ENCODE peak calls at places on chromosomes 7 and 10, in six cellular contexts. One of them, this sample, is unnamed.

GRCh38 chr10:71342850-71343773 is 24.1 kb downstream of the SLC29A3 start:
- DNase-seq in AG04450: no peak
- DNase-seq in hepatocyte: peak; percentile 66
- DNase-seq in OCI-LY7: no peak
- DNase-seq in lower lobe of right lung: no peak
- DNase-seq in HL-60: peak; percentile 84
- DNase-seq in this sample: no peak

GRCh38 chr7:27936244-27937102 is 196.5 kb downstream of the TAX1BP1 start:
- DNase-seq in AG04450: no peak
- DNase-seq in hepatocyte: no peak
- DNase-seq in OCI-LY7: no peak
- DNase-seq in lower lobe of right lung: no peak
- DNase-seq in HL-60: no peak
- DNase-seq in this sample: no peak

GRCh38 chr7:124688991-124689390 is 76.6 kb downstream of the GPR37 start:
- DNase-seq in AG04450: peak; percentile 68
- DNase-seq in hepatocyte: no peak
- DNase-seq in OCI-LY7: no peak
- DNase-seq in lower lobe of right lung: no peak
- DNase-seq in HL-60: no peak
- DNase-seq in this sample: no peak

GRCh38 chr10:90181251-90181691 is 479.9 kb downstream of the KIF20B start:
- DNase-seq in AG04450: no peak
- DNase-seq in hepatocyte: no peak
- DNase-seq in OCI-LY7: no peak
- DNase-seq in lower lobe of right lung: no peak
- DNase-seq in HL-60: no peak
- DNase-seq in this sample: no peak

GRCh38 chr10:3776796-3777571 is 8.0 kb downstream of the KLF6 start:
- DNase-seq in AG04450: peak; percentile 87
- DNase-seq in hepatocyte: peak; percentile 77
- DNase-seq in OCI-LY7: no peak
- DNase-seq in lower lobe of right lung: no peak
- DNase-seq in HL-60: no peak
- DNase-seq in this sample: peak; percentile 78

GRCh38 chr10:132187421-132188138 is 832 bp downstream of the DPYSL4 start:
- DNase-seq in AG04450: no peak
- DNase-seq in hepatocyte: no peak
- DNase-seq in OCI-LY7: no peak
- DNase-seq in lower lobe of right lung: no peak
- DNase-seq in HL-60: no peak
- DNase-seq in this sample: peak; percentile 12

GRCh38 chr7:157538735-157539134 is 201.9 kb downstream of the DNAJB6 start:
- DNase-seq in AG04450: no peak
- DNase-seq in hepatocyte: no peak
- DNase-seq in OCI-LY7: no peak
- DNase-seq in lower lobe of right lung: peak; percentile 2
- DNase-seq in HL-60: no peak
- DNase-seq in this sample: no peak

GRCh38 chr10:87734987-87735827 is 75.5 kb downstream of the PAPSS2 start:
- DNase-seq in AG04450: peak; percentile 3
- DNase-seq in hepatocyte: peak; percentile 56
- DNase-seq in OCI-LY7: peak; percentile 61
- DNase-seq in lower lobe of right lung: no peak
- DNase-seq in HL-60: no peak
- DNase-seq in this sample: peak; percentile 70

GRCh38 chr7:10257438-10257837 is 716.2 kb upstream of the PHF14 start:
- DNase-seq in AG04450: no peak
- DNase-seq in hepatocyte: no peak
- DNase-seq in OCI-LY7: no peak
- DNase-seq in lower lobe of right lung: no peak
- DNase-seq in HL-60: no peak
- DNase-seq in this sample: no peak

GRCh38 chr10:119871881-119872609 is 598 bp downstream of the MCMBP start:
- DNase-seq in AG04450: no peak
- DNase-seq in hepatocyte: peak; percentile 75
- DNase-seq in OCI-LY7: peak; percentile 72
- DNase-seq in lower lobe of right lung: peak; percentile 84
- DNase-seq in HL-60: peak; percentile 91
- DNase-seq in this sample: peak; percentile 52

GRCh38 chr10:16987129-16987670 is 142.4 kb downstream of the CUBN start:
- DNase-seq in AG04450: peak; percentile 36
- DNase-seq in hepatocyte: no peak
- DNase-seq in OCI-LY7: no peak
- DNase-seq in lower lobe of right lung: no peak
- DNase-seq in HL-60: no peak
- DNase-seq in this sample: peak; percentile 83

GRCh38 chr10:102795453-102796406 is 41.5 kb downstream of the CYP17A1 start:
- DNase-seq in AG04450: no peak
- DNase-seq in hepatocyte: no peak
- DNase-seq in OCI-LY7: no peak
- DNase-seq in lower lobe of right lung: no peak
- DNase-seq in HL-60: peak; percentile 59
- DNase-seq in this sample: no peak
- H3K27ac ChIP-seq in AG04450: no peak overlapping the region
- H3K27ac ChIP-seq in hepatocyte: peak overlapping the region; percentile 57
- H3K27ac ChIP-seq in OCI-LY7: peak overlapping the region; percentile 11
- H3K27ac ChIP-seq in lower lobe of right lung: peak overlapping the region; percentile 75
- H3K27ac ChIP-seq in HL-60: peak overlapping the region; percentile 76
- H3K27ac ChIP-seq in this sample: peak overlapping the region; percentile 38

DNA sequence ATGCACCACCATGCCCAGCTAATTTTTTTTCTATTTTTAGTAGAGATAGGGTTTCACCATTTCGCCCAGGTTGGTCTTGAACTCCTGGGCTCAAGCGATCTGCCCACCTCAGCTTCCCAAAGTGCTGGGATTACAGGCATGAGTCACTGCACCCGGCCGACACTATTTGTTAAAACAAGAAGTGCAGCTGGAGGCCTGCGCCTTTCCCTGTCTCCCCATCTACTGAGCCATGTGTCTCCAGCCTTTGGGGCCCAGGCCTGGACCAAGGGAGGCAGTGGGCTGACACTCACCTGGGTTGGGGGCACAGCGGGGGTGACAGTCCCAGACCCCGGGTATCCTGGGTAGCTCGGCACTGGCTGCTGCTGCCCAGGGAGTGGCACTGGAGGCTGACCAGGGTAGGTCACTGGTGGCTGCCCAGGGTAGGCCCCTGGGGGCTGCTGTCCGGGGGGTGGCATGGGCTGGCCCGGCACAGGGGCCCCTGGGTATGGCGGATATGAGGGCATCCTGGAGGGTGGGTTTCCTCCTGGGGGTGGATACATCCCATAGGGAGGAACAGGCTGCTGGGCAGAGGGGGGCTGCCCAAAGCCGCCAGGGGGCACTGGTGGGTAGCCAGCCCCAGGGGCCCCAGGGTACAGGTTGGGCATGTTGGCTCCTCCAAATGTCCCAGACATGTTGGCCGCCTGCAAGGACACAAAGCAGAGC is 36.3 kb downstream of the PLAC9 start:
- DNase-seq in AG04450: no peak
- DNase-seq in hepatocyte: no peak
- DNase-seq in OCI-LY7: peak; percentile 34
- DNase-seq in lower lobe of right lung: no peak
- DNase-seq in HL-60: peak; percentile 22
- DNase-seq in this sample: no peak
- H3K27ac ChIP-seq in AG04450: no peak overlapping the region
- H3K27ac ChIP-seq in hepatocyte: no peak overlapping the region
- H3K27ac ChIP-seq in OCI-LY7: no peak overlapping the region
- H3K27ac ChIP-seq in lower lobe of right lung: peak overlapping the region; percentile 49
- H3K27ac ChIP-seq in HL-60: no peak overlapping the region
- H3K27ac ChIP-seq in this sample: no peak overlapping the region

GRCh38 chr10:33271969-33272583 is 62.4 kb downstream of the NRP1 start:
- DNase-seq in AG04450: no peak
- DNase-seq in hepatocyte: no peak
- DNase-seq in OCI-LY7: no peak
- DNase-seq in lower lobe of right lung: no peak
- DNase-seq in HL-60: no peak
- DNase-seq in this sample: no peak

GRCh38 chr10:33277135-33277536 is 57.3 kb downstream of the NRP1 start:
- DNase-seq in AG04450: no peak
- DNase-seq in hepatocyte: no peak
- DNase-seq in OCI-LY7: no peak
- DNase-seq in lower lobe of right lung: no peak
- DNase-seq in HL-60: no peak
- DNase-seq in this sample: peak; percentile 68

GRCh38 chr10:33276282-33276923 is 58.1 kb downstream of the NRP1 start:
- DNase-seq in AG04450: no peak
- DNase-seq in hepatocyte: no peak
- DNase-seq in OCI-LY7: no peak
- DNase-seq in lower lobe of right lung: no peak
- DNase-seq in HL-60: no peak
- DNase-seq in this sample: no peak

GRCh38 chr10:33273295-33274002 is 61.0 kb downstream of the NRP1 start:
- DNase-seq in AG04450: peak; percentile 88
- DNase-seq in hepatocyte: peak; percentile 42
- DNase-seq in OCI-LY7: no peak
- DNase-seq in lower lobe of right lung: peak; percentile 87
- DNase-seq in HL-60: no peak
- DNase-seq in this sample: peak; percentile 93

GRCh38 chr10:33274096-33274785 is 60.2 kb downstream of the NRP1 start:
- DNase-seq in AG04450: no peak
- DNase-seq in hepatocyte: no peak
- DNase-seq in OCI-LY7: no peak
- DNase-seq in lower lobe of right lung: no peak
- DNase-seq in HL-60: no peak
- DNase-seq in this sample: no peak
- H3K27ac ChIP-seq in AG04450: peak overlapping the region; percentile 96
- H3K27ac ChIP-seq in hepatocyte: peak overlapping the region; percentile 62
- H3K27ac ChIP-seq in OCI-LY7: no peak overlapping the region
- H3K27ac ChIP-seq in lower lobe of right lung: peak overlapping the region; percentile 83
- H3K27ac ChIP-seq in HL-60: no peak overlapping the region
- H3K27ac ChIP-seq in this sample: peak overlapping the region; percentile 85

GRCh38 chr7:99204078-99204477 is 3.8 kb downstream of the KPNA7 start:
- DNase-seq in AG04450: no peak
- DNase-seq in hepatocyte: no peak
- DNase-seq in OCI-LY7: no peak
- DNase-seq in lower lobe of right lung: no peak
- DNase-seq in HL-60: no peak
- DNase-seq in this sample: no peak

GRCh38 chr7:99199226-99199625 is 8.7 kb downstream of the KPNA7 start:
- DNase-seq in AG04450: no peak
- DNase-seq in hepatocyte: no peak
- DNase-seq in OCI-LY7: no peak
- DNase-seq in lower lobe of right lung: no peak
- DNase-seq in HL-60: no peak
- DNase-seq in this sample: no peak

GRCh38 chr7:99197498-99197897 is 10.4 kb downstream of the KPNA7 start:
- DNase-seq in AG04450: no peak
- DNase-seq in hepatocyte: no peak
- DNase-seq in OCI-LY7: no peak
- DNase-seq in lower lobe of right lung: no peak
- DNase-seq in HL-60: no peak
- DNase-seq in this sample: no peak

GRCh38 chr7:99203092-99203491 is 4.8 kb downstream of the KPNA7 start:
- DNase-seq in AG04450: no peak
- DNase-seq in hepatocyte: no peak
- DNase-seq in OCI-LY7: no peak
- DNase-seq in lower lobe of right lung: no peak
- DNase-seq in HL-60: no peak
- DNase-seq in this sample: no peak

DNA sequence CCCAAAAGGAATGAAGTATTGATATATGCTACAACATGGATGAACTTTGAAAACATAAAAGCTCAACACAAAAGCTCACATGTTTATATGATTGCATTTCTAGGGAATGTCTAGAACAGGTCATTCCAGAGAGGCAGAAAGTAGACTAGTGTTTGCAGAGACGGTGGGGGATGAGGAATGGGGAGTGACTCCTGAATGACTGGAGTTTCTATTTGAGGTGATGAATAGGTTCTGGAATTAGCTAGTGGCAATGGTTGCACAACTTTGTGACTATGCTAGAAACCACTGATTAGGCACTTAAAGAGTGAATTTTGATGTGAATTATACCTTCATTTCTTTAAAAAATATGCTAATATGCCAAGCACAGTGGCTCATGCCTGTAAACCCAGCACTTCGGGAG is 6.9 kb downstream of the KPNA7 start:
- DNase-seq in AG04450: peak; percentile 51
- DNase-seq in hepatocyte: peak; percentile 66
- DNase-seq in OCI-LY7: no peak
- DNase-seq in lower lobe of right lung: no peak
- DNase-seq in HL-60: no peak
- DNase-seq in this sample: no peak
- H3K27ac ChIP-seq in AG04450: peak overlapping the region; percentile 39
- H3K27ac ChIP-seq in hepatocyte: peak overlapping the region; percentile 92
- H3K27ac ChIP-seq in OCI-LY7: no peak overlapping the region
- H3K27ac ChIP-seq in lower lobe of right lung: no peak overlapping the region
- H3K27ac ChIP-seq in HL-60: no peak overlapping the region
- H3K27ac ChIP-seq in this sample: no peak overlapping the region

This sample was measured in endothelial cell of umbilical vein.